ENCODE peak calls at places on chromosomes 7 and 10, in ten cellular contexts. One of them, this sample, is unnamed.

GRCh38 chr10:125155101-125155500 is 5.3 kb downstream of the CTBP2 start:
- DNase-seq in AG04450: no peak
- DNase-seq in activated CD4-positive, alpha-beta T cell treated with anti-CD3 and anti-CD28 coated beads, Interleukin-2, amount 10 ng/mL, durations not matched to agents 7 days and 5 days: no peak
- DNase-seq in kidney tubule cell: peak
- DNase-seq in RCC 7860: no peak
- DNase-seq in HS-5: no peak
- DNase-seq in caudate nucleus: no peak
- DNase-seq in fibroblast of the aortic adventitia: peak
- DNase-seq in stimulated activated CD4-positive, alpha-beta T cell treated with anti-CD3 and anti-CD28 coated beads, TNF-alpha, amount 100 ng/mL, for 1 hour: no peak
- DNase-seq in amygdala: peak
- DNase-seq in this sample: no peak

GRCh38 chr10:72445851-72446250 is 91.1 kb upstream of the DNAJB12 start:
- DNase-seq in stimulated activated CD4-positive, alpha-beta T cell treated with anti-CD3 and anti-CD28 coated beads, TNF-alpha, amount 100 ng/mL, for 1 hour: no peak
- DNase-seq in activated CD4-positive, alpha-beta T cell treated with anti-CD3 and anti-CD28 coated beads, Interleukin-2, amount 10 ng/mL, durations not matched to agents 7 days and 5 days: no peak
- DNase-seq in kidney tubule cell: no peak
- DNase-seq in RCC 7860: no peak
- DNase-seq in amygdala: no peak
- DNase-seq in fibroblast of the aortic adventitia: peak
- DNase-seq in AG04450: no peak
- DNase-seq in HS-5: no peak
- DNase-seq in caudate nucleus: no peak
- DNase-seq in this sample: no peak

GRCh38 chr7:32762321-32762669 is 129.3 kb downstream of the KBTBD2 start:
- DNase-seq in activated CD4-positive, alpha-beta T cell treated with anti-CD3 and anti-CD28 coated beads, Interleukin-2, amount 10 ng/mL, durations not matched to agents 7 days and 5 days: no peak
- DNase-seq in HS-5: no peak
- DNase-seq in AG04450: no peak
- DNase-seq in fibroblast of the aortic adventitia: no peak
- DNase-seq in amygdala: no peak
- DNase-seq in stimulated activated CD4-positive, alpha-beta T cell treated with anti-CD3 and anti-CD28 coated beads, TNF-alpha, amount 100 ng/mL, for 1 hour: no peak
- DNase-seq in RCC 7860: no peak
- DNase-seq in caudate nucleus: no peak
- DNase-seq in kidney tubule cell: no peak
- DNase-seq in this sample: no peak

GRCh38 chr10:114655671-114656070 is 2.4 kb downstream of the ABLIM1 start:
- DNase-seq in kidney tubule cell: no peak
- DNase-seq in activated CD4-positive, alpha-beta T cell treated with anti-CD3 and anti-CD28 coated beads, Interleukin-2, amount 10 ng/mL, durations not matched to agents 7 days and 5 days: no peak
- DNase-seq in AG04450: no peak
- DNase-seq in fibroblast of the aortic adventitia: no peak
- DNase-seq in stimulated activated CD4-positive, alpha-beta T cell treated with anti-CD3 and anti-CD28 coated beads, TNF-alpha, amount 100 ng/mL, for 1 hour: no peak
- DNase-seq in RCC 7860: no peak
- DNase-seq in amygdala: no peak
- DNase-seq in HS-5: no peak
- DNase-seq in caudate nucleus: no peak
- DNase-seq in this sample: no peak

GRCh38 chr10:33237736-33238624 is 96.5 kb downstream of the NRP1 start:
- DNase-seq in caudate nucleus: no peak
- DNase-seq in fibroblast of the aortic adventitia: peak
- DNase-seq in activated CD4-positive, alpha-beta T cell treated with anti-CD3 and anti-CD28 coated beads, Interleukin-2, amount 10 ng/mL, durations not matched to agents 7 days and 5 days: no peak
- DNase-seq in kidney tubule cell: peak
- DNase-seq in AG04450: peak
- DNase-seq in amygdala: no peak
- DNase-seq in HS-5: peak
- DNase-seq in RCC 7860: peak
- DNase-seq in stimulated activated CD4-positive, alpha-beta T cell treated with anti-CD3 and anti-CD28 coated beads, TNF-alpha, amount 100 ng/mL, for 1 hour: no peak
- DNase-seq in this sample: no peak

GRCh38 chr7:40742270-40742669 is 607.5 kb downstream of the SUGCT start:
- DNase-seq in stimulated activated CD4-positive, alpha-beta T cell treated with anti-CD3 and anti-CD28 coated beads, TNF-alpha, amount 100 ng/mL, for 1 hour: no peak
- DNase-seq in fibroblast of the aortic adventitia: no peak
- DNase-seq in activated CD4-positive, alpha-beta T cell treated with anti-CD3 and anti-CD28 coated beads, Interleukin-2, amount 10 ng/mL, durations not matched to agents 7 days and 5 days: no peak
- DNase-seq in HS-5: no peak
- DNase-seq in RCC 7860: no peak
- DNase-seq in amygdala: no peak
- DNase-seq in kidney tubule cell: no peak
- DNase-seq in caudate nucleus: no peak
- DNase-seq in AG04450: no peak
- DNase-seq in this sample: no peak

GRCh38 chr10:97020452-97021400 is 165.0 kb downstream of the SLIT1 start:
- DNase-seq in caudate nucleus: no peak
- DNase-seq in HS-5: no peak
- DNase-seq in activated CD4-positive, alpha-beta T cell treated with anti-CD3 and anti-CD28 coated beads, Interleukin-2, amount 10 ng/mL, durations not matched to agents 7 days and 5 days: no peak
- DNase-seq in amygdala: peak
- DNase-seq in kidney tubule cell: no peak
- DNase-seq in AG04450: no peak
- DNase-seq in stimulated activated CD4-positive, alpha-beta T cell treated with anti-CD3 and anti-CD28 coated beads, TNF-alpha, amount 100 ng/mL, for 1 hour: no peak
- DNase-seq in RCC 7860: no peak
- DNase-seq in fibroblast of the aortic adventitia: peak
- DNase-seq in this sample: no peak

GRCh38 chr7:88386757-88387156 is 80.1 kb upstream of the STEAP4 start:
- DNase-seq in kidney tubule cell: no peak
- DNase-seq in amygdala: no peak
- DNase-seq in RCC 7860: no peak
- DNase-seq in HS-5: no peak
- DNase-seq in stimulated activated CD4-positive, alpha-beta T cell treated with anti-CD3 and anti-CD28 coated beads, TNF-alpha, amount 100 ng/mL, for 1 hour: no peak
- DNase-seq in fibroblast of the aortic adventitia: no peak
- DNase-seq in caudate nucleus: no peak
- DNase-seq in AG04450: no peak
- DNase-seq in activated CD4-positive, alpha-beta T cell treated with anti-CD3 and anti-CD28 coated beads, Interleukin-2, amount 10 ng/mL, durations not matched to agents 7 days and 5 days: no peak
- DNase-seq in this sample: no peak

GRCh38 chr10:43781480-43782361 is 133.0 kb upstream of the ZNF32 start:
- DNase-seq in kidney tubule cell: peak
- DNase-seq in activated CD4-positive, alpha-beta T cell treated with anti-CD3 and anti-CD28 coated beads, Interleukin-2, amount 10 ng/mL, durations not matched to agents 7 days and 5 days: peak
- DNase-seq in HS-5: no peak
- DNase-seq in RCC 7860: peak
- DNase-seq in AG04450: no peak
- DNase-seq in amygdala: no peak
- DNase-seq in fibroblast of the aortic adventitia: peak
- DNase-seq in caudate nucleus: peak
- DNase-seq in stimulated activated CD4-positive, alpha-beta T cell treated with anti-CD3 and anti-CD28 coated beads, TNF-alpha, amount 100 ng/mL, for 1 hour: no peak
- DNase-seq in this sample: no peak

GRCh38 chr10:5596611-5597341 is 69.6 kb downstream of the ASB13 start:
- DNase-seq in RCC 7860: peak
- DNase-seq in amygdala: no peak
- DNase-seq in fibroblast of the aortic adventitia: no peak
- DNase-seq in stimulated activated CD4-positive, alpha-beta T cell treated with anti-CD3 and anti-CD28 coated beads, TNF-alpha, amount 100 ng/mL, for 1 hour: no peak
- DNase-seq in activated CD4-positive, alpha-beta T cell treated with anti-CD3 and anti-CD28 coated beads, Interleukin-2, amount 10 ng/mL, durations not matched to agents 7 days and 5 days: no peak
- DNase-seq in caudate nucleus: no peak
- DNase-seq in kidney tubule cell: peak
- DNase-seq in HS-5: no peak
- DNase-seq in AG04450: no peak
- DNase-seq in this sample: no peak

GRCh38 chr7:110600983-110601382 is 489.9 kb upstream of the LRRN3 start:
- DNase-seq in activated CD4-positive, alpha-beta T cell treated with anti-CD3 and anti-CD28 coated beads, Interleukin-2, amount 10 ng/mL, durations not matched to agents 7 days and 5 days: no peak
- DNase-seq in caudate nucleus: no peak
- DNase-seq in kidney tubule cell: no peak
- DNase-seq in stimulated activated CD4-positive, alpha-beta T cell treated with anti-CD3 and anti-CD28 coated beads, TNF-alpha, amount 100 ng/mL, for 1 hour: no peak
- DNase-seq in fibroblast of the aortic adventitia: no peak
- DNase-seq in amygdala: no peak
- DNase-seq in HS-5: no peak
- DNase-seq in AG04450: no peak
- DNase-seq in RCC 7860: no peak
- DNase-seq in this sample: no peak

GRCh38 chr10:113168560-113168959 is 218.5 kb downstream of the TCF7L2 start:
- DNase-seq in fibroblast of the aortic adventitia: no peak
- DNase-seq in RCC 7860: no peak
- DNase-seq in activated CD4-positive, alpha-beta T cell treated with anti-CD3 and anti-CD28 coated beads, Interleukin-2, amount 10 ng/mL, durations not matched to agents 7 days and 5 days: no peak
- DNase-seq in HS-5: no peak
- DNase-seq in kidney tubule cell: no peak
- DNase-seq in amygdala: no peak
- DNase-seq in AG04450: no peak
- DNase-seq in stimulated activated CD4-positive, alpha-beta T cell treated with anti-CD3 and anti-CD28 coated beads, TNF-alpha, amount 100 ng/mL, for 1 hour: no peak
- DNase-seq in caudate nucleus: no peak
- DNase-seq in this sample: no peak

GRCh38 chr7:99310004-99310403 is 15.7 kb upstream of the ARPC1A start:
- DNase-seq in amygdala: no peak
- DNase-seq in kidney tubule cell: no peak
- DNase-seq in RCC 7860: no peak
- DNase-seq in stimulated activated CD4-positive, alpha-beta T cell treated with anti-CD3 and anti-CD28 coated beads, TNF-alpha, amount 100 ng/mL, for 1 hour: no peak
- DNase-seq in fibroblast of the aortic adventitia: no peak
- DNase-seq in activated CD4-positive, alpha-beta T cell treated with anti-CD3 and anti-CD28 coated beads, Interleukin-2, amount 10 ng/mL, durations not matched to agents 7 days and 5 days: no peak
- DNase-seq in HS-5: no peak
- DNase-seq in caudate nucleus: no peak
- DNase-seq in AG04450: no peak
- DNase-seq in this sample: no peak

GRCh38 chr7:1854521-1855395 is 184.7 kb downstream of the ELFN1 start:
- DNase-seq in amygdala: no peak
- DNase-seq in caudate nucleus: no peak
- DNase-seq in fibroblast of the aortic adventitia: no peak
- DNase-seq in HS-5: no peak
- DNase-seq in kidney tubule cell: no peak
- DNase-seq in AG04450: no peak
- DNase-seq in activated CD4-positive, alpha-beta T cell treated with anti-CD3 and anti-CD28 coated beads, Interleukin-2, amount 10 ng/mL, durations not matched to agents 7 days and 5 days: peak
- DNase-seq in stimulated activated CD4-positive, alpha-beta T cell treated with anti-CD3 and anti-CD28 coated beads, TNF-alpha, amount 100 ng/mL, for 1 hour: no peak
- DNase-seq in RCC 7860: no peak
- DNase-seq in this sample: peak

GRCh38 chr10:124232686-124233545 is 139.5 kb upstream of the CHST15 start:
- DNase-seq in AG04450: no peak
- DNase-seq in fibroblast of the aortic adventitia: no peak
- DNase-seq in stimulated activated CD4-positive, alpha-beta T cell treated with anti-CD3 and anti-CD28 coated beads, TNF-alpha, amount 100 ng/mL, for 1 hour: no peak
- DNase-seq in kidney tubule cell: no peak
- DNase-seq in amygdala: no peak
- DNase-seq in HS-5: no peak
- DNase-seq in activated CD4-positive, alpha-beta T cell treated with anti-CD3 and anti-CD28 coated beads, Interleukin-2, amount 10 ng/mL, durations not matched to agents 7 days and 5 days: no peak
- DNase-seq in caudate nucleus: no peak
- DNase-seq in RCC 7860: no peak
- DNase-seq in this sample: peak

GRCh38 chr10:113978802-113979201 is 64.9 kb upstream of the ADRB1 start:
- DNase-seq in stimulated activated CD4-positive, alpha-beta T cell treated with anti-CD3 and anti-CD28 coated beads, TNF-alpha, amount 100 ng/mL, for 1 hour: no peak
- DNase-seq in AG04450: no peak
- DNase-seq in amygdala: peak
- DNase-seq in fibroblast of the aortic adventitia: no peak
- DNase-seq in HS-5: no peak
- DNase-seq in RCC 7860: no peak
- DNase-seq in caudate nucleus: peak
- DNase-seq in kidney tubule cell: no peak
- DNase-seq in activated CD4-positive, alpha-beta T cell treated with anti-CD3 and anti-CD28 coated beads, Interleukin-2, amount 10 ng/mL, durations not matched to agents 7 days and 5 days: no peak
- DNase-seq in this sample: no peak

GRCh38 chr10:1132584-1132983 is 76.4 kb downstream of the WDR37 start:
- DNase-seq in AG04450: no peak
- DNase-seq in activated CD4-positive, alpha-beta T cell treated with anti-CD3 and anti-CD28 coated beads, Interleukin-2, amount 10 ng/mL, durations not matched to agents 7 days and 5 days: no peak
- DNase-seq in caudate nucleus: no peak
- DNase-seq in fibroblast of the aortic adventitia: no peak
- DNase-seq in kidney tubule cell: no peak
- DNase-seq in amygdala: no peak
- DNase-seq in HS-5: no peak
- DNase-seq in RCC 7860: no peak
- DNase-seq in stimulated activated CD4-positive, alpha-beta T cell treated with anti-CD3 and anti-CD28 coated beads, TNF-alpha, amount 100 ng/mL, for 1 hour: no peak
- DNase-seq in this sample: no peak

GRCh38 chr7:16619979-16620408 is 25.6 kb downstream of the ANKMY2 start:
- DNase-seq in kidney tubule cell: no peak
- DNase-seq in AG04450: no peak
- DNase-seq in stimulated activated CD4-positive, alpha-beta T cell treated with anti-CD3 and anti-CD28 coated beads, TNF-alpha, amount 100 ng/mL, for 1 hour: no peak
- DNase-seq in amygdala: no peak
- DNase-seq in activated CD4-positive, alpha-beta T cell treated with anti-CD3 and anti-CD28 coated beads, Interleukin-2, amount 10 ng/mL, durations not matched to agents 7 days and 5 days: no peak
- DNase-seq in RCC 7860: no peak
- DNase-seq in HS-5: no peak
- DNase-seq in caudate nucleus: no peak
- DNase-seq in fibroblast of the aortic adventitia: no peak
- DNase-seq in this sample: no peak

GRCh38 chr7:36943591-36944430 is 219.5 kb upstream of the AOAH start:
- DNase-seq in HS-5: no peak
- DNase-seq in activated CD4-positive, alpha-beta T cell treated with anti-CD3 and anti-CD28 coated beads, Interleukin-2, amount 10 ng/mL, durations not matched to agents 7 days and 5 days: no peak
- DNase-seq in fibroblast of the aortic adventitia: no peak
- DNase-seq in caudate nucleus: no peak
- DNase-seq in RCC 7860: no peak
- DNase-seq in amygdala: no peak
- DNase-seq in stimulated activated CD4-positive, alpha-beta T cell treated with anti-CD3 and anti-CD28 coated beads, TNF-alpha, amount 100 ng/mL, for 1 hour: no peak
- DNase-seq in kidney tubule cell: no peak
- DNase-seq in AG04450: no peak
- DNase-seq in this sample: no peak

GRCh38 chr7:39602351-39602750 is 21.0 kb upstream of the RALA start:
- DNase-seq in stimulated activated CD4-positive, alpha-beta T cell treated with anti-CD3 and anti-CD28 coated beads, TNF-alpha, amount 100 ng/mL, for 1 hour: no peak
- DNase-seq in HS-5: no peak
- DNase-seq in caudate nucleus: no peak
- DNase-seq in AG04450: no peak
- DNase-seq in kidney tubule cell: no peak
- DNase-seq in activated CD4-positive, alpha-beta T cell treated with anti-CD3 and anti-CD28 coated beads, Interleukin-2, amount 10 ng/mL, durations not matched to agents 7 days and 5 days: no peak
- DNase-seq in amygdala: no peak
- DNase-seq in RCC 7860: no peak
- DNase-seq in fibroblast of the aortic adventitia: no peak
- DNase-seq in this sample: no peak